ENCODE peak calls at places on chromosomes 3 and 15, in nine cellular contexts. D is mammary epithelial cell, L is foreskin melanocyte, W is fibroblast of the conjunctiva, O is erythroblast, T is GM03348, M is Right ventricle myocardium superior, N is GM19239, A is iPS-NIHi11. Z is an unnamed sample.

GRCh38 chr3:184666422-184666821 is 45.4 kb downstream of the MAGEF1 start:
- DNase-seq in W (no peak), N (no peak), O (no peak), A (no peak), M (no peak), L (no peak), T (no peak), D (no peak), Z (no peak)

GRCh38 chr15:100801256-100801900 is 78.3 kb upstream of the ALDH1A3 start:
- DNase-seq in N (no peak), O (no peak), M (no peak), A (no peak), T (no peak), W (no peak), D (no peak), L (no peak), Z (no peak)

GRCh38 chr3:178845446-178846118 is 226.0 kb downstream of the ZMAT3 start:
- DNase-seq in A (no peak), D (peak), N (no peak), L (peak), O (no peak), T (no peak), M (no peak), W (no peak), Z (no peak)

GRCh38 chr3:160739079-160739478 is 17.0 kb upstream of the PPM1L start:
- DNase-seq in M (peak), W (no peak), L (no peak), A (no peak), T (no peak), D (no peak), N (no peak), O (no peak), Z (peak)

GRCh38 chr3:194204793-194205065 is 68.8 kb downstream of the HES1 start:
- DNase-seq in N (no peak), A (no peak), O (no peak), D (peak), W (no peak), M (no peak), T (no peak), L (no peak), Z (no peak)

GRCh38 chr3:178001670-178002101 is 534.5 kb upstream of the KCNMB2 start:
- DNase-seq in L (no peak), O (no peak), W (no peak), N (no peak), A (no peak), T (no peak), M (no peak), D (no peak), Z (no peak)

GRCh38 chr15:44729394-44729913 is 6.9 kb upstream of the TRIM69 start:
- DNase-seq in M (no peak), D (no peak), O (peak), L (no peak), W (no peak), T (no peak), N (no peak), A (peak), Z (peak)

GRCh38 chr3:51687472-51688205 is 16.6 kb downstream of the TEX264 start:
- DNase-seq in O (no peak), M (peak), L (peak), D (no peak), A (no peak), W (no peak), N (no peak), T (no peak), Z (no peak)

GRCh38 chr3:124812291-124813265 is 74.6 kb downstream of the ITGB5 start:
- DNase-seq in T (peak), O (peak), A (peak), M (peak), N (no peak), D (peak), L (no peak), W (peak), Z (peak)

GRCh38 chr3:170982733-170983132 is 43.8 kb downstream of the SLC2A2 start:
- DNase-seq in T (no peak), D (no peak), L (no peak), M (no peak), W (no peak), A (no peak), N (peak), O (no peak), Z (no peak)

GRCh38 chr15:26866298-26867198 is at the start of gene GABRA5:
- DNase-seq in N (no peak), W (no peak), L (no peak), M (no peak), D (no peak), O (no peak), T (peak), A (peak), Z (no peak)

GRCh38 chr15:88852476-88852875 is 42.9 kb downstream of the HAPLN3 start:
- DNase-seq in A (no peak), D (no peak), L (no peak), O (no peak), T (no peak), M (no peak), W (no peak), N (no peak), Z (no peak)

GRCh38 chr3:57227930-57228733 is 603 bp downstream of the APPL1 start:
- DNase-seq in T (peak), N (peak), O (peak), D (peak), M (peak), W (peak), A (peak), L (peak), Z (peak)

GRCh38 chr3:122581622-122582021 is 4.2 kb downstream of the PARP15 start:
- DNase-seq in L (no peak), M (no peak), A (no peak), W (no peak), O (no peak), D (no peak), N (no peak), T (no peak), Z (no peak)

GRCh38 chr3:66486646-66487045 is 14.2 kb downstream of the LRIG1 start:
- DNase-seq in A (no peak), T (peak), W (peak), D (no peak), O (no peak), L (no peak), N (no peak), M (no peak), Z (no peak)

GRCh38 chr3:40179016-40179415 is 130.5 kb upstream of the EIF1B start:
- DNase-seq in N (no peak), T (peak), A (peak), D (peak), L (peak), O (peak), M (peak), W (peak), Z (peak)

GRCh38 chr3:6994081-6994668 is 133.3 kb downstream of the GRM7 start:
- DNase-seq in O (no peak), M (no peak), W (no peak), D (no peak), N (no peak), A (peak), T (no peak), L (peak), Z (no peak)

GRCh38 chr15:77067691-77068367 is 3.1 kb downstream of the TSPAN3 start:
- DNase-seq in A (no peak), T (no peak), W (no peak), O (peak), M (no peak), D (no peak), N (no peak), L (no peak), Z (no peak)

GRCh38 chr15:58147151-58147550 is 9.0 kb downstream of the AQP9 start:
- DNase-seq in A (peak), O (no peak), W (no peak), T (no peak), L (no peak), M (no peak), D (no peak), N (no peak), Z (no peak)

GRCh38 chr15:32677238-32677750 is 35.8 kb downstream of the SCG5 start:
- DNase-seq in T (no peak), O (no peak), N (no peak), A (no peak), L (no peak), D (no peak), W (no peak), M (no peak), Z (no peak)

GRCh38 chr15:44216958-44217357 is 21.9 kb upstream of the FRMD5 start:
- DNase-seq in D (no peak), T (no peak), M (no peak), O (no peak), W (no peak), N (no peak), A (no peak), L (no peak), Z (no peak)

GRCh38 chr15:98599911-98600685 is 48.2 kb upstream of the IGF1R start:
- DNase-seq in O (peak), A (peak), W (peak), N (peak), D (peak), T (peak), M (peak), L (peak), Z (no peak)